ENCODE peak calls at places on chromosome X, in six cellular contexts. D is nephron progenitor cell, B is keratinocyte, O is neural crest cell, E is right lobe of liver, W is tibial nerve. S is an unnamed sample.

GRCh38 chrX:34659575-34659974 is 2.5 kb upstream of the TMEM47 start:
- DNase-seq in O (no peak), W (no peak), E (no peak), B (no peak), D (no peak), S (no peak)

GRCh38 chrX:9573282-9574106 is 108.6 kb downstream of the TBL1X start:
- DNase-seq in O (no peak), D (no peak), E (no peak), W (no peak), B (no peak), S (no peak)

GRCh38 chrX:53048169-53049126 is at the start of gene GPR173:
- DNase-seq in E (no peak), W (peak), D (peak), O (peak), B (no peak), S (peak)

GRCh38 chrX:55342533-55343501 is 78.1 kb upstream of the PAGE3 start:
- DNase-seq in E (no peak), W (peak), B (peak), O (no peak), D (no peak), S (peak)

GRCh38 chrX:6377365-6377764 is 148.7 kb upstream of the NLGN4X start:
- DNase-seq in B (no peak), D (no peak), W (no peak), E (no peak), O (no peak), S (no peak)

GRCh38 chrX:68894513-68895338 is 65.9 kb downstream of the EFNB1 start:
- DNase-seq in W (peak), B (no peak), O (no peak), D (no peak), E (no peak), S (peak)

GRCh38 chrX:109936114-109936513 is 66.8 kb upstream of the TMEM164 start:
- DNase-seq in O (no peak), D (no peak), W (no peak), B (no peak), E (no peak), S (peak)

GRCh38 chrX:4484266-4484665 is 770.8 kb upstream of the PRKX start:
- DNase-seq in E (no peak), D (no peak), O (no peak), B (no peak), W (no peak), S (no peak)

DNA sequence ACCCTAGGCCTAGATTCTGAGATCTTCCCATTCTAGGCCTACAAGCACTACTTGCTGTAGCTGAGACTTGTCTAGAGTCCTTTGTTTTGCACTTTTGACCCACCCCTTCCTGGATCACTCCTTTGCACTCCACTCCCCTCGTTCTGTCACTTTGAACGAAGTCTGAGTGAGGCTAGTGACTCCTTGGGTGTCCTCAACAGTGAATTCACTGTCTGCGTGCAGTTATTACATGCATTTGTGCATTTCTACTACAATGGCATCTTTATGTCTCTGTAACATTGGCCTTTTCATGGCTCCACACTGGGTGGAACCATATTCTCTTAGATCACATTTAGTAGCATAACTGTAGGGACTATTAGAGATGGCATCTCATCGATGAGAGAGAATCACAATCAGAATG is 50.5 kb downstream of the OCRL start:
- DNase-seq in W (no peak), O (no peak), D (no peak), B (no peak), E (no peak), S (no peak)
- TF ChIP-seq CTCF in W (no peak), O (no peak), D (no peak), B (no peak), E (no peak), S (no peak)

DNA sequence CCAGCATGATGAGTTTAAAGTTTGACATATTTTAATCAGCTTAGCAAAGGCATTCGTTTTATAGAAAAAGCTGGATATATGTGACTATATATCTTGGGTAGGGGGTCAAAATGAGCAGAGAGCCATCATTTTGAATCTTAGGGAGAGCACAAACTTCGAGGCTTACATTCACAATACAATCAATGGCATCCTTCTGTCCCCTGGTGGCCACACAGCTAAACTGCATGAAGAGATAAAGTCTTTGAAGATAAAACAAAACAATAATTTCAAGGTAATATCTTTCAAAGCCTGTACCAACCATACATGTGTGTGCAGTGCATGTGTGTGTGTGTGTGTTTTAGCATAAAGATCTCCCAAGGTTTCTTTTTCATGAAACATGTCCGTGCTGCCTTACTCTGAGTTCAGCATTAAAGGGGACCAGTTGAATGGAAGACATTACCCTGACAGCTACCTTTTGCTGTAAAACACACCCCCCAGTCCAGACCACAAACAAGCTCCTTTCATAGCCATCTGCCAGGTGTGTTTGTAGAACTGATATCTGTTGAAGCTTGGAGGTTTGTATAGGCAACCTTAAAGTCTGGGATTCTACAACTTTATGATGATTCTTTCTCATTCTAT is 22.0 kb downstream of the DYNLT3 start:
- DNase-seq in W (peak), D (peak), O (peak), E (peak), B (no peak), S (peak)
- TF ChIP-seq CTCF in W (peak), D (peak), O (peak), E (peak), B (peak), S (peak)

DNA sequence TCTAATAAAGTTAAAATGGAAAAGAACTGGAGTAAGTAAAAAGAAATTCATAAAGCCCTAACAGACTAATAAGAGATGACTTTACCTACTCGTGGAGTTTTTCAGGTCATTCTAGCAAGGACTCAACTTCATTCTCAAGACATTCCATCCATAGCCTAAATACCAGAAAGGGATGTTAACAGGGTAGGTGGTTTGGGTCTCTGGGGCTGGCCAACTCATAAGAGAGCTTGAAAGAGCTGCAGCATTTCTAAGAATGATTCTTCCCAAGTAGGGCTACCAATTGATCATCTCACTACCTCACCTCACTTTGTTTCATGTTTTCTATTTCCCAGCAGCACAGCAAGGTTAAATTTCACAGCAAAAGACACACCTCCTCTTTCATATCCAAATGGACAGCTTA is 614.7 kb upstream of the DIPK2B start:
- DNase-seq in O (no peak), B (no peak), E (no peak), D (no peak), W (no peak), S (no peak)
- TF ChIP-seq CTCF in O (no peak), B (no peak), E (no peak), D (no peak), W (no peak), S (no peak)

DNA sequence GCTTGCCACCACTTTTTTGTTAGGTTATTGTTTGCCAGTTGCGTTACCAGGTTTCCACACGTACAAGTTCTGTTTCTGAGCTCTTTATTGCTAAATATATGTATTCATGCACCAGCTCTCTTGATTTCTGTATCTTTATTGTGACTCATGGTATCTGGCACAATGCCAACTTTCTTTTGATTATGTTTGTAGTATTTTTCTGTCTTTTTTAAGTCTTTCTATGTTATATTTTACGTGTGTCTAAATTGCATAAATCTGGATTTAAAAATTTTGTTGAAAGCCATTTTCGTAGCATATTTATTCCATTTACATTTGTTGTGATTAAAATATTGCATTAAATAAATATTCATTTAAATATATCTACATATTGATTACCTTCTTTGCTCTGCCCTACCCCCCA is 73.8 kb downstream of the KDM6A start:
- DNase-seq in E (no peak), D (no peak), W (no peak), O (no peak), B (no peak), S (peak)
- TF ChIP-seq CTCF in E (no peak), D (no peak), W (no peak), O (no peak), B (no peak), S (no peak)

GRCh38 chrX:140697618-140698017 is 11.9 kb upstream of the LINC00632 start:
- DNase-seq in O (no peak), W (no peak), E (no peak), B (no peak), D (no peak), S (no peak)
- TF ChIP-seq CTCF in O (peak), W (no peak), E (peak), B (no peak), D (peak), S (no peak)

GRCh38 chrX:20252392-20253231 is 14.1 kb downstream of the RPS6KA3 start:
- DNase-seq in E (peak), D (peak), O (peak), B (no peak), W (peak), S (peak)
- TF ChIP-seq CTCF in E (peak), D (no peak), O (peak), B (peak), W (peak), S (peak)

S was measured in choroid plexus epithelial cell.